ENCODE peak calls at places on chromosomes 3 and 15, in five cellular contexts. H, O, V, M and T are unnamed samples.

GRCh38 chr3:50292924-50293801 is 934 bp upstream of the IFRD2 start:
- DNase-seq in H (no peak), O (peak), V (no peak), M (no peak), T (no peak)

GRCh38 chr3:108031893-108032292 is 58.9 kb downstream of the CD47 start:
- DNase-seq in H (no peak), O (no peak), V (no peak), M (no peak), T (no peak)

GRCh38 chr3:129358177-129359101 is 70.0 kb downstream of the EFCAB12 start:
- DNase-seq in H (no peak), O (no peak), V (no peak), M (no peak), T (no peak)

GRCh38 chr3:119794971-119795612 is 13.2 kb downstream of the NR1I2 start:
- DNase-seq in H (peak), O (no peak), V (no peak), M (no peak), T (peak)

GRCh38 chr15:52281085-52282035 is 14.2 kb downstream of the MYO5C start:
- DNase-seq in H (peak), O (no peak), V (no peak), M (no peak), T (peak)

GRCh38 chr3:24351779-24352469 is 142.7 kb downstream of the THRB start:
- DNase-seq in H (no peak), O (peak), V (no peak), M (no peak), T (peak)

GRCh38 chr3:71035314-71035713 is 548.2 kb downstream of the FOXP1 start:
- DNase-seq in H (no peak), O (no peak), V (no peak), M (no peak), T (no peak)

GRCh38 chr15:89551502-89551901 is 23.8 kb upstream of the TICRR start:
- DNase-seq in H (no peak), O (no peak), V (no peak), M (no peak), T (no peak)

GRCh38 chr15:101411588-101411987 is 77.9 kb downstream of the PCSK6 start:
- DNase-seq in H (no peak), O (no peak), V (no peak), M (no peak), T (no peak)

GRCh38 chr15:75822685-75823278 is 20.5 kb upstream of the UBE2Q2 start:
- DNase-seq in H (no peak), O (no peak), V (no peak), M (no peak), T (no peak)

GRCh38 chr3:54999159-54999558 is 71.3 kb upstream of the LRTM1 start:
- DNase-seq in H (no peak), O (no peak), V (no peak), M (no peak), T (no peak)

GRCh38 chr15:65414841-65415621 is 7.7 kb downstream of the IGDCC4 start:
- DNase-seq in H (peak), O (no peak), V (no peak), M (no peak), T (peak)

GRCh38 chr15:66765478-66766281 is 63.6 kb downstream of the SMAD6 start:
- DNase-seq in H (peak), O (peak), V (no peak), M (no peak), T (peak)

GRCh38 chr3:177069514-177070329 is 127.6 kb downstream of the TBL1XR1 start:
- DNase-seq in H (no peak), O (no peak), V (no peak), M (no peak), T (no peak)

GRCh38 chr3:16936656-16937055 is 51.9 kb downstream of the PLCL2 start:
- DNase-seq in H (no peak), O (no peak), V (no peak), M (no peak), T (no peak)

GRCh38 chr15:76533060-76533955 is 196.7 kb downstream of the ISL2 start:
- DNase-seq in H (no peak), O (no peak), V (no peak), M (no peak), T (no peak)

GRCh38 chr3:150783920-150784746 is 21.2 kb upstream of the SIAH2 start:
- DNase-seq in H (no peak), O (no peak), V (no peak), M (no peak), T (no peak)

GRCh38 chr3:161316006-161316689 is 55.2 kb downstream of the SPTSSB start:
- DNase-seq in H (no peak), O (no peak), V (no peak), M (no peak), T (no peak)

GRCh38 chr15:100601158-100601557 is 826 bp downstream of the LINS1 start:
- DNase-seq in H (no peak), O (no peak), V (peak), M (peak), T (peak)

GRCh38 chr15:70258369-70259029 is 160.8 kb upstream of the TLE3 start:
- DNase-seq in H (no peak), O (no peak), V (peak), M (peak), T (peak)

GRCh38 chr3:185381321-185381720 is 18.4 kb downstream of the MAP3K13 start:
- DNase-seq in H (no peak), O (no peak), V (no peak), M (no peak), T (no peak)

GRCh38 chr3:94336076-94336741 is 273.3 kb downstream of the NSUN3 start:
- DNase-seq in H (peak), O (no peak), V (no peak), M (no peak), T (no peak)

GRCh38 chr15:52255008-52255407 is 40.6 kb downstream of the MYO5C start:
- DNase-seq in H (no peak), O (no peak), V (no peak), M (no peak), T (no peak)

GRCh38 chr3:11678735-11679134 is 35.0 kb upstream of the VGLL4 start:
- DNase-seq in H (no peak), O (no peak), V (no peak), M (no peak), T (no peak)

GRCh38 chr3:68090571-68090970 is 436.2 kb upstream of the SUCLG2 start:
- DNase-seq in H (no peak), O (no peak), V (no peak), M (no peak), T (no peak)

GRCh38 chr3:150172356-150172755 is 201.7 kb upstream of the PFN2 start:
- DNase-seq in H (no peak), O (no peak), V (no peak), M (no peak), T (no peak)

GRCh38 chr3:83946045-83946444 is 1012.7 kb upstream of the CADM2 start:
- DNase-seq in H (no peak), O (no peak), V (no peak), M (no peak), T (no peak)

GRCh38 chr3:193305356-193305755 is 64.3 kb downstream of the PLAAT1 start:
- DNase-seq in H (no peak), O (no peak), V (no peak), M (no peak), T (no peak)

GRCh38 chr3:185332026-185332735 is 30.8 kb upstream of the MAP3K13 start:
- DNase-seq in H (no peak), O (no peak), V (no peak), M (no peak), T (no peak)

GRCh38 chr3:82561759-82562158 is 800.3 kb upstream of the GBE1 start:
- DNase-seq in H (no peak), O (no peak), V (no peak), M (no peak), T (no peak)

GRCh38 chr3:183193762-183194701 is 31.5 kb upstream of the LAMP3 start:
- DNase-seq in H (no peak), O (no peak), V (no peak), M (no peak), T (no peak)

GRCh38 chr15:99826146-99826745 is 93.0 kb upstream of the LYSMD4 start:
- DNase-seq in H (no peak), O (no peak), V (no peak), M (no peak), T (no peak)

GRCh38 chr3:122957707-122958210 is 69.8 kb downstream of the SEMA5B start:
- DNase-seq in H (no peak), O (peak), V (no peak), M (no peak), T (peak)

GRCh38 chr3:76998555-76998954 is 41.3 kb upstream of the ROBO2 start:
- DNase-seq in H (no peak), O (no peak), V (no peak), M (no peak), T (no peak)

GRCh38 chr15:80750591-80750990 is 28.6 kb upstream of the CEMIP start:
- DNase-seq in H (no peak), O (no peak), V (no peak), M (no peak), T (no peak)

GRCh38 chr3:32842987-32843386 is 25.2 kb downstream of the TRIM71 start:
- DNase-seq in H (no peak), O (no peak), V (no peak), M (no peak), T (no peak)

GRCh38 chr3:36876181-36876936 is 68.5 kb downstream of the TRANK1 start:
- DNase-seq in H (no peak), O (no peak), V (no peak), M (peak), T (no peak)